ENCODE peak calls at places on chromosomes 3 and 15, in five cellular contexts. Z, J, O, U and N are unnamed samples.

GRCh38 chr3:169285057-169285990 is 378.2 kb downstream of the MECOM start:
- DNase-seq in Z (no peak), J (no peak), O (no peak), U (no peak), N (no peak)

GRCh38 chr15:80264031-80264430 is 12.0 kb upstream of the CTXND1 start:
- DNase-seq in Z (no peak), J (no peak), O (no peak), U (no peak), N (no peak)

GRCh38 chr15:62706361-62706760 is 336.2 kb upstream of the TPM1 start:
- DNase-seq in Z (peak; percentile 26), J (no peak), O (no peak), U (no peak), N (no peak)

GRCh38 chr3:2061360-2061759 is 37.3 kb upstream of the CNTN4 start:
- DNase-seq in Z (no peak), J (no peak), O (no peak), U (no peak), N (no peak)

GRCh38 chr3:171380084-171380483 is 80.1 kb downstream of the TNIK start:
- DNase-seq in Z (no peak), J (no peak), O (no peak), U (no peak), N (no peak)

GRCh38 chr3:28109829-28110228 is 131.6 kb upstream of the CMC1 start:
- DNase-seq in Z (peak; percentile 47), J (no peak), O (no peak), U (peak; percentile 78), N (no peak)

GRCh38 chr15:51782357-51782896 is 31.0 kb downstream of the TMOD2 start:
- DNase-seq in Z (peak; percentile 72), J (peak; percentile 25), O (peak; percentile 44), U (no peak), N (no peak)

GRCh38 chr3:51931756-51932155 is 9.9 kb downstream of the RRP9 start:
- DNase-seq in Z (no peak), J (no peak), O (no peak), U (no peak), N (no peak)

GRCh38 chr3:15094187-15094875 is 4.6 kb downstream of the RBSN start:
- DNase-seq in Z (no peak), J (no peak), O (no peak), U (no peak), N (no peak)

GRCh38 chr3:124985358-124985757 is 50.8 kb upstream of the MUC13 start:
- DNase-seq in Z (peak; percentile 46), J (no peak), O (no peak), U (no peak), N (no peak)

GRCh38 chr3:152960684-152961083 is 125.8 kb downstream of the P2RY1 start:
- DNase-seq in Z (peak; percentile 10), J (no peak), O (no peak), U (peak; percentile 47), N (no peak)

GRCh38 chr3:4710191-4710590 is 217.0 kb downstream of the ITPR1 start:
- DNase-seq in Z (no peak), J (no peak), O (no peak), U (no peak), N (no peak)

GRCh38 chr3:150469931-150470740 is 62.0 kb downstream of the TSC22D2 start:
- DNase-seq in Z (peak; percentile 61), J (no peak), O (no peak), U (no peak), N (no peak)

GRCh38 chr3:115804722-115805121 is 181.4 kb downstream of the GAP43 start:
- DNase-seq in Z (peak; percentile 66), J (peak; percentile 6), O (no peak), U (no peak), N (no peak)

GRCh38 chr3:46866720-46867549 is 3.7 kb upstream of the MYL3 start:
- DNase-seq in Z (peak; percentile 28), J (peak; percentile 38), O (peak; percentile 82), U (peak; percentile 39), N (peak; percentile 90)

GRCh38 chr3:150278843-150279341 is 129.2 kb upstream of the TSC22D2 start:
- DNase-seq in Z (no peak), J (no peak), O (no peak), U (no peak), N (peak; percentile 19)

GRCh38 chr3:124083990-124084389 is 92.1 kb upstream of the ROPN1 start:
- DNase-seq in Z (no peak), J (no peak), O (no peak), U (no peak), N (no peak)

GRCh38 chr3:11435420-11435819 is 163.2 kb downstream of the ATG7 start:
- DNase-seq in Z (no peak), J (no peak), O (no peak), U (no peak), N (no peak)

GRCh38 chr3:108181172-108181571 is 41.1 kb downstream of the IFT57 start:
- DNase-seq in Z (no peak), J (no peak), O (no peak), U (no peak), N (no peak)

GRCh38 chr3:141875374-141875892 is 1.0 kb upstream of the ATP1B3 start:
- DNase-seq in Z (peak; percentile 89), J (peak; percentile 84), O (peak; percentile 88), U (peak; percentile 67), N (peak; percentile 87)

GRCh38 chr3:120780977-120781376 is 38.4 kb downstream of the GTF2E1 start:
- DNase-seq in Z (peak; percentile 48), J (peak; percentile 90), O (no peak), U (no peak), N (no peak)

GRCh38 chr3:175287361-175287963 is 428.3 kb downstream of the NAALADL2 start:
- DNase-seq in Z (no peak), J (no peak), O (no peak), U (no peak), N (no peak)
- TF ChIP-seq JUN in Z (no peak), J (no peak), O (no peak), U (no peak), N (no peak)

DNA sequence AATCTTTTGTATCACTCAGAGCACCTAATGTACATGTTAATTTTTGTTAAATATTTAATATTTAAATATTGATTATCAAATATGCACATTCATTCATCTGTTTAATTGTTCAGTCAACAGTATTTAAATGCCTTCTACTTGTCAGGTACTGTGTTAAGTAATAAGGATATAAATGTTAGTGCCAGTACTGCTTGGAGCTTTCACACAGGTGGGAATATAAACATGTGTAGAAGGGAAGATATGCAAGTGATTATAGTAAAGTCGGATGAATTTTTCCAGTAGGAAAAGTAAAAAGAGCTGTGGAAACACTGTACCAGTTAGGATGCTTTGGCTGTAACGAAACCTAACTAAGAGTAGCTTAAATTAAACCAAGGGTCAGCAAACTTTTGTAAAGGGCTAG is 95.4 kb downstream of the RSRC1 start:
- DNase-seq in Z (no peak), J (no peak), O (no peak), U (no peak), N (no peak)
- TF ChIP-seq JUN in Z (no peak), J (no peak), O (no peak), U (no peak), N (no peak)

DNA sequence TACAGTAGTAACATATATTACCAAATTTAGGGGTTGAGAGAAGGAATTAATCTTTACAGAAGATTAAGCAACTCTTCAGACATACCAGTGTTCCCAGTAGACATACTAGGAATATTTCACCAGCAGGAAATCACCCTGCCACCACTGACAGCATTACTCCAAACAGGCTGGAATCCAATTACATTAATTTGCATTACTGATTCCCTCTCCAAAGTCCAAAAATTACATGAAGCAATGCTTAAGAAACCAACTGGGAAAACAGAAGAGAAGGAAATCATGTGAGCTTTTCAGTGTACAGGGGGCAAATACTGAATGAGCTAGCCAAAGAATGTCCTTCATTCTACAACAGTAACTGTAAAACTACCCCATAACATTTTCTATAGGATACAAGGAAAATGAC is 72.8 kb downstream of the INO80 start:
- DNase-seq in Z (no peak), J (peak; percentile 11), O (no peak), U (peak; percentile 13), N (no peak)
- TF ChIP-seq JUN in Z (no peak), J (no peak), O (no peak), U (no peak), N (no peak)

GRCh38 chr15:58755350-58755749 is 5.8 kb upstream of the ADAM10 start:
- DNase-seq in Z (no peak), J (no peak), O (no peak), U (no peak), N (no peak)

GRCh38 chr15:58755956-58756355 is 6.4 kb upstream of the ADAM10 start:
- DNase-seq in Z (no peak), J (no peak), O (peak; percentile 22), U (no peak), N (no peak)

GRCh38 chr15:58748787-58749531 is 548 bp downstream of the ADAM10 start:
- DNase-seq in Z (peak; percentile 52), J (peak; percentile 56), O (peak; percentile 58), U (peak; percentile 39), N (peak; percentile 73)

GRCh38 chr15:58749532-58750337 is at the start of gene ADAM10:
- DNase-seq in Z (peak; percentile 99), J (peak; percentile 99), O (peak; percentile 99), U (peak; percentile 95), N (peak; percentile 99)

GRCh38 chr15:58752716-58753115 is 3.2 kb upstream of the ADAM10 start:
- DNase-seq in Z (no peak), J (no peak), O (no peak), U (no peak), N (no peak)
- TF ChIP-seq JUN in Z (no peak), J (no peak), O (no peak), U (no peak), N (no peak)

GRCh38 chr3:157755254-157755653 is 252.0 kb upstream of the VEPH1 start:
- DNase-seq in Z (no peak), J (no peak), O (no peak), U (no peak), N (no peak)
- TF ChIP-seq JUN in Z (no peak), J (no peak), O (no peak), U (no peak), N (no peak)

DNA sequence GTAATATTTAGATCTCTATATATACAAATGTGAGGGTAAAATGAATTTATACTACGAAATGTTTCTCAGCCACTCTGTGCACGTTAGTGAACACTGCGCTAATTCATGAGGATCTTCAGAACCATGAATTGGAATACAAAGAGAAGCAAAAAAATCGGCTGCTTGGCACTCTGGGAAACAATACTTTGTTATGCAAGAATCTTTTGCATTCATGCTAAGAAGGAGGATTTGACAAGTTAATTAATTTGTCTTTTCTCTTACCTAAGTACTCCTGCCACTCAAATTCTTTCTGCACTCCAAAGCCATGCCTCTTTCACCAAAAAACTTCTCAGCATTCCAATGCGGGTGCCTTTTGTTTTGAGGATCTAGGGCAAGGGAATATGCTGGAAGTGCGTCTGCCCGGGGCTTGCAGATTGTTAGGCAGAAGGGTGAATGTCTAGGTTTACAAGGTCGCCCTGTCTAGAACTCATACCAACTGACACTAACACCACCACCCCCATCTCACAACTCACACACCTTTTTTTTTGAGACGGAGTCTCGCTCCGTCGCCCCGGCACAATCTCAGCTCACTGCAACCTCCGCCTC is 11.3 kb upstream of the KAT2B start:
- DNase-seq in Z (no peak), J (no peak), O (no peak), U (no peak), N (no peak)
- TF ChIP-seq JUN in Z (no peak), J (no peak), O (no peak), U (no peak), N (no peak)